ENCODE peak calls at places on chromosomes 7 and 10, in ten cellular contexts. M, Y, W, I, L, Z, R, X, B and H are unnamed samples.

GRCh38 chr7:140390466-140391190 is 7.7 kb downstream of the SLC37A3 start:
- DNase-seq in M (no peak), Y (peak), W (no peak), I (no peak), L (no peak), Z (no peak), R (peak), X (peak), B (no peak), H (peak)

GRCh38 chr7:117323877-117324699 is 1.2 kb upstream of the WNT2 start:
- DNase-seq in M (no peak), Y (peak), W (peak), I (no peak), L (no peak), Z (no peak), R (no peak), X (peak), B (no peak), H (peak)

GRCh38 chr10:119768455-119769094 is 42.7 kb downstream of the INPP5F start:
- DNase-seq in M (no peak), Y (no peak), W (no peak), I (no peak), L (no peak), Z (no peak), R (no peak), X (no peak), B (no peak), H (peak)

GRCh38 chr7:99473315-99473596 is 566 bp downstream of the ZNF789 start:
- DNase-seq in M (no peak), Y (no peak), W (no peak), I (peak), L (peak), Z (no peak), R (peak), X (no peak), B (no peak), H (no peak)

GRCh38 chr7:127667017-127667670 is 15.2 kb downstream of the SND1 start:
- DNase-seq in M (no peak), Y (no peak), W (no peak), I (no peak), L (no peak), Z (no peak), R (no peak), X (no peak), B (no peak), H (no peak)

GRCh38 chr10:91197044-91197651 is 23.3 kb upstream of the PCGF5 start:
- DNase-seq in M (no peak), Y (no peak), W (no peak), I (no peak), L (no peak), Z (no peak), R (no peak), X (no peak), B (no peak), H (no peak)

GRCh38 chr10:117175215-117175900 is 21.9 kb upstream of the KCNK18 start:
- DNase-seq in M (no peak), Y (no peak), W (no peak), I (peak), L (no peak), Z (no peak), R (no peak), X (peak), B (no peak), H (peak)

GRCh38 chr10:94680544-94680943 is 3.0 kb upstream of the CYP2C18 start:
- DNase-seq in M (no peak), Y (no peak), W (no peak), I (no peak), L (peak), Z (no peak), R (no peak), X (no peak), B (no peak), H (no peak)

GRCh38 chr7:34417781-34418180 is 240.2 kb upstream of the NPSR1 start:
- DNase-seq in M (no peak), Y (no peak), W (no peak), I (no peak), L (no peak), Z (no peak), R (no peak), X (no peak), B (no peak), H (no peak)

GRCh38 chr7:38886265-38886664 is 22.7 kb downstream of the VPS41 start:
- DNase-seq in M (no peak), Y (no peak), W (no peak), I (no peak), L (no peak), Z (no peak), R (no peak), X (no peak), B (no peak), H (no peak)

GRCh38 chr7:115635367-115635766 is 395.2 kb downstream of the TFEC start:
- DNase-seq in M (no peak), Y (no peak), W (no peak), I (no peak), L (no peak), Z (no peak), R (no peak), X (no peak), B (no peak), H (no peak)

GRCh38 chr7:28224675-28225074 is 44.1 kb upstream of the JAZF1 start:
- DNase-seq in M (no peak), Y (no peak), W (no peak), I (no peak), L (no peak), Z (no peak), R (no peak), X (no peak), B (no peak), H (no peak)

GRCh38 chr10:128324468-128324867 is 198.2 kb upstream of the MKI67 start:
- DNase-seq in M (no peak), Y (no peak), W (no peak), I (no peak), L (no peak), Z (no peak), R (no peak), X (no peak), B (peak), H (no peak)

GRCh38 chr10:23777153-23777552 is 338.3 kb downstream of the OTUD1 start:
- DNase-seq in M (no peak), Y (no peak), W (no peak), I (no peak), L (no peak), Z (no peak), R (no peak), X (no peak), B (no peak), H (no peak)

GRCh38 chr10:1939016-1939415 is 201.7 kb upstream of the ADARB2 start:
- DNase-seq in M (no peak), Y (no peak), W (no peak), I (no peak), L (no peak), Z (no peak), R (no peak), X (no peak), B (peak), H (no peak)

GRCh38 chr7:133978502-133979295 is 148.4 kb upstream of the LRGUK start:
- DNase-seq in M (no peak), Y (no peak), W (no peak), I (no peak), L (no peak), Z (no peak), R (no peak), X (no peak), B (no peak), H (no peak)

GRCh38 chr10:96313348-96313747 is 9.1 kb downstream of the DNTT start:
- DNase-seq in M (no peak), Y (no peak), W (no peak), I (no peak), L (no peak), Z (no peak), R (no peak), X (no peak), B (no peak), H (no peak)

GRCh38 chr7:155344270-155344617 is 46.6 kb downstream of the INSIG1 start:
- DNase-seq in M (no peak), Y (peak), W (no peak), I (no peak), L (no peak), Z (no peak), R (no peak), X (no peak), B (no peak), H (no peak)

GRCh38 chr7:121604627-121605296 is 208.7 kb upstream of the FAM3C start:
- DNase-seq in M (no peak), Y (no peak), W (no peak), I (no peak), L (peak), Z (no peak), R (no peak), X (no peak), B (no peak), H (no peak)

GRCh38 chr10:93461807-93462178 is 20.3 kb downstream of the MYOF start:
- DNase-seq in M (peak), Y (peak), W (no peak), I (no peak), L (no peak), Z (no peak), R (no peak), X (no peak), B (no peak), H (peak)

GRCh38 chr7:21617513-21617912 is 74.7 kb downstream of the DNAH11 start:
- DNase-seq in M (no peak), Y (no peak), W (no peak), I (no peak), L (no peak), Z (no peak), R (no peak), X (no peak), B (no peak), H (no peak)

GRCh38 chr7:128889121-128889520 is 21.4 kb downstream of the KCP start:
- DNase-seq in M (no peak), Y (no peak), W (no peak), I (no peak), L (no peak), Z (no peak), R (no peak), X (no peak), B (no peak), H (no peak)

GRCh38 chr7:117251687-117252086 is 71.2 kb downstream of the WNT2 start:
- DNase-seq in M (no peak), Y (no peak), W (no peak), I (no peak), L (no peak), Z (no peak), R (peak), X (no peak), B (peak), H (no peak)

GRCh38 chr10:96695366-96695765 is 24.9 kb downstream of the PIK3AP1 start:
- DNase-seq in M (no peak), Y (no peak), W (no peak), I (no peak), L (no peak), Z (no peak), R (no peak), X (no peak), B (no peak), H (no peak)

GRCh38 chr10:73003822-73004221 is 49.2 kb upstream of the PLA2G12B start:
- DNase-seq in M (no peak), Y (no peak), W (no peak), I (no peak), L (no peak), Z (no peak), R (no peak), X (no peak), B (no peak), H (no peak)

GRCh38 chr7:150361807-150362621 is 6.6 kb upstream of the REPIN1 start:
- DNase-seq in M (no peak), Y (peak), W (no peak), I (no peak), L (no peak), Z (no peak), R (no peak), X (no peak), B (no peak), H (no peak)

GRCh38 chr7:63087575-63088190 is 911.0 kb upstream of the ZNF722 start:
- DNase-seq in M (no peak), Y (no peak), W (no peak), I (no peak), L (no peak), Z (no peak), R (no peak), X (no peak), B (no peak), H (no peak)

GRCh38 chr7:77565917-77566316 is 28.8 kb downstream of the PTPN12 start:
- DNase-seq in M (no peak), Y (no peak), W (no peak), I (no peak), L (no peak), Z (no peak), R (no peak), X (no peak), B (no peak), H (no peak)

GRCh38 chr7:51060536-51060935 is 256.1 kb downstream of the COBL start:
- DNase-seq in M (no peak), Y (no peak), W (no peak), I (no peak), L (no peak), Z (no peak), R (no peak), X (no peak), B (peak), H (no peak)

GRCh38 chr7:16504019-16504418 is 22.6 kb upstream of the LRRC72 start:
- DNase-seq in M (no peak), Y (no peak), W (no peak), I (no peak), L (no peak), Z (no peak), R (no peak), X (no peak), B (no peak), H (no peak)

GRCh38 chr10:127738512-127739424 is 1.8 kb downstream of the FOXI2 start:
- DNase-seq in M (no peak), Y (no peak), W (no peak), I (no peak), L (no peak), Z (no peak), R (no peak), X (peak), B (no peak), H (peak)

GRCh38 chr7:96452146-96452545 is 130.2 kb upstream of the SLC25A13 start:
- DNase-seq in M (no peak), Y (no peak), W (no peak), I (no peak), L (peak), Z (no peak), R (no peak), X (no peak), B (no peak), H (no peak)
- TF ChIP-seq POLR2AphosphoS5 in M (no peak), Y (no peak), W (no peak), I (no peak), L (no peak), Z (no peak), R (no peak), X (no peak), B (no peak), H (no peak)

GRCh38 chr10:451021-451471 is 238.4 kb downstream of the DIP2C start:
- DNase-seq in M (peak), Y (no peak), W (no peak), I (peak), L (no peak), Z (no peak), R (peak), X (no peak), B (no peak), H (no peak)
- TF ChIP-seq EP300 in M (no peak), Y (no peak), W (no peak), I (no peak), L (no peak), Z (no peak), R (no peak), X (no peak), B (no peak), H (no peak)

GRCh38 chr7:4175346-4175973 is 506.6 kb upstream of the FOXK1 start:
- DNase-seq in M (no peak), Y (no peak), W (no peak), I (no peak), L (no peak), Z (no peak), R (no peak), X (no peak), B (no peak), H (peak)

GRCh38 chr7:4174884-4175283 is 507.2 kb upstream of the FOXK1 start:
- DNase-seq in M (no peak), Y (no peak), W (no peak), I (no peak), L (no peak), Z (no peak), R (no peak), X (no peak), B (no peak), H (peak)

GRCh38 chr7:4178887-4179286 is 503.2 kb upstream of the FOXK1 start:
- DNase-seq in M (no peak), Y (no peak), W (no peak), I (no peak), L (no peak), Z (no peak), R (no peak), X (no peak), B (no peak), H (no peak)

GRCh38 chr7:4178416-4178815 is 503.7 kb upstream of the FOXK1 start:
- DNase-seq in M (no peak), Y (no peak), W (no peak), I (no peak), L (no peak), Z (no peak), R (no peak), X (no peak), B (no peak), H (no peak)

GRCh38 chr7:4177001-4177400 is 505.1 kb upstream of the FOXK1 start:
- DNase-seq in M (no peak), Y (no peak), W (no peak), I (no peak), L (no peak), Z (no peak), R (no peak), X (no peak), B (no peak), H (no peak)
- TF ChIP-seq POLR2A in M (no peak), Y (no peak), W (no peak), I (no peak), L (no peak), Z (no peak), R (no peak), X (no peak), B (no peak), H (no peak)

DNA sequence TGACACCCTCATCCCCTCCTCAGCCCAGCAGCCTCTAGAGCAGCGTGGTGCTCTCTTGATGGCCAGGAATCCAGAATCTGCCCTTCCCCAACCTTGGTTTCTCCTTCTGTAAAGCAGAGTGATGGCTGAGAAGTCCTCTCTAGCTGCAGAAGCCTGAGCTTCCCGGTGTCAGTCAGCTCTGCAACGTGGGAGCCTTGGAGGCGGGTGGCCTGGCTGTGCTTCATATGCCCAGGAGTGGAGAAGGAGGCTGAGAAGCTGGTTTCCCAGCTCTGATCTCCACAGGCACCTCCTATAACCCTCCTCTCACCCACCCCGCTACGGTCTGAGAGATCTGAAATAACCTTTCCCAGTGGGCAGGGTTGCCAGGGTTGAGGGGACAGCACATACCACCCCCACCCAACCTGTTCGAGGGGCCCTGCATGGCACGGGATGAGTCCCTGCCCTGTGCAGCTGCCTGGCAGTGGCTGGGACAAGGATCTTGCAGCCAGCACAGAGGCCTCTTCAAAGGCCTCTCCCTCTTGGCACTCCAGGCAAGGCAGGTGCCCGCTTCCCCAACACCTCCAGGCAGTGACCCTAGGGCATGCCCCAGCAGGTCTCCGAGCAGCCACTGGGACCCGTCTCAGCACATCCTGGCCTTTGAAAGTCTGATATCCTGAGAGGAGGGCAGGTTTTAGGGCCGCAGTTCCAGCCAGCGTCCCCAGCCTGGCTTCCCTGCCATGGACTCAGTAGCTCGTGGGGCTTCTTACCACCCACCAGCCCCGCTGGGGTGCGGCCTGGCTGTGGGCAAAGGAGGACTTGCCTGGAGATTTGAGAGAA is 18.3 kb upstream of the SLC29A3 start:
- DNase-seq in M (no peak), Y (no peak), W (no peak), I (no peak), L (no peak), Z (no peak), R (no peak), X (no peak), B (no peak), H (no peak)
- TF ChIP-seq POLR2AphosphoS5 in M (no peak), Y (no peak), W (no peak), I (no peak), L (no peak), Z (no peak), R (no peak), X (no peak), B (no peak), H (no peak)

GRCh38 chr7:985127-985416 is 2.1 kb downstream of the CYP2W1 start:
- DNase-seq in M (no peak), Y (no peak), W (no peak), I (no peak), L (no peak), Z (no peak), R (no peak), X (no peak), B (no peak), H (no peak)

GRCh38 chr7:986766-987722 is 4.1 kb downstream of the CYP2W1 start:
- DNase-seq in M (no peak), Y (no peak), W (no peak), I (no peak), L (no peak), Z (no peak), R (no peak), X (no peak), B (no peak), H (no peak)

GRCh38 chr7:987909-988308 is 4.9 kb downstream of the CYP2W1 start:
- DNase-seq in M (no peak), Y (no peak), W (no peak), I (no peak), L (no peak), Z (no peak), R (no peak), X (no peak), B (no peak), H (no peak)

GRCh38 chr7:984361-985126 is 1.6 kb downstream of the CYP2W1 start:
- DNase-seq in M (no peak), Y (no peak), W (no peak), I (no peak), L (no peak), Z (no peak), R (no peak), X (no peak), B (no peak), H (peak)

DNA sequence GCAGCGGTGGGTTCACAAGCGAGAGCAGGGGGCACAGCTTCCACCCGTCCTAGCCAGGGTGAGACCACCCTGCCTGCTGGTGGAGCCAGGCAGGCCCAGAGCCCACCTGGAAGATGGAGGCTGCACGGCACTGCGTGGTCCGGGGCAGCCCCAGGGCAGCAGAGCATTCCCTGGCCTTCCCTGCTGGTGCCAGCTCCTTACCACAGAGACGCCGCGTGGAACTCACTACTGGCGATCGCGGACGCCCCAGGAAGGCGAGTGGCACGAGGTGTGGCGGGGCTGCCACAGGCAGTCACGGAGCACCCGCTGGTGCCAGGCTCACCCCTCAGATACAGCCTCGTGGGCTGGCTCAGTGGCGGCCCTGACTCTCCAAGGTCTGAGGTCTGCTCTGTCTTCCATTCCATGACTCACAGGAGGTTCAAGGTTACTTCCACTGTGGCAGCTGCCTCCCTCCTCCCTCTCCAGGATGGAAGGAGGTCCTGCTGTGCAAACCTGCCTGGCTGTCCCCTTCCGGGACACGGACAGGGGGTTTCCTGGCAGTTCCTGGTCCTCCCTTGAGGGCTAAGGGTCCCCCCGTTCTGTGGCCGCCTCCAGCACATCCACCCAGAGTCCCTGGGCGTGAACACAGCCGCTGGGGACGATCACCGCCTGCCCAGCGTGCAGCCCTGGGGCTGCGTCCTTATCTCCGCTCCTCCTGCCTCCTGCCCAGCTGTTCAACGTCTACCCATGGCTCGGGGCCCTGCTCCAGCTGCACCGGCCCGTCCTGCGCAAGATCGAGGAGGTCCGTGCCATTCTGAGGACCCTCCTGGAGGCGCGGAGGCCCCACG is 3.1 kb downstream of the CYP2W1 start:
- DNase-seq in M (no peak), Y (no peak), W (no peak), I (no peak), L (no peak), Z (peak), R (no peak), X (no peak), B (no peak), H (no peak)
- TF ChIP-seq EP300 in M (no peak), Y (no peak), W (no peak), I (no peak), L (no peak), Z (no peak), R (no peak), X (no peak), B (no peak), H (no peak)

GRCh38 chr7:26182706-26183105 is 17.8 kb downstream of the HNRNPA2B1 start:
- DNase-seq in M (no peak), Y (no peak), W (no peak), I (no peak), L (no peak), Z (no peak), R (no peak), X (no peak), B (no peak), H (no peak)
- TF ChIP-seq POLR2A in M (no peak), Y (no peak), W (no peak), I (no peak), L (peak), Z (no peak), R (no peak), X (no peak), B (no peak), H (no peak)

GRCh38 chr7:149147072-149147729 is at the start of gene ZNF398:
- DNase-seq in M (peak), Y (peak), W (no peak), I (peak), L (peak), Z (peak), R (peak), X (peak), B (peak), H (peak)
- TF ChIP-seq POLR2AphosphoS5 in M (peak), Y (peak), W (no peak), I (peak), L (peak), Z (peak), R (peak), X (no peak), B (peak), H (peak)

GRCh38 chr7:55074008-55074499 is 55.2 kb downstream of the EGFR start:
- DNase-seq in M (peak), Y (peak), W (peak), I (peak), L (peak), Z (no peak), R (peak), X (no peak), B (no peak), H (no peak)
- TF ChIP-seq EP300 in M (no peak), Y (no peak), W (no peak), I (peak), L (no peak), Z (no peak), R (no peak), X (no peak), B (no peak), H (peak)